ENCODE peak calls at places on chromosomes 3 and 15, in six cellular contexts. E is fibroblast of lung, N is GM23248, V is psoas muscle, P is HepG2, M is right cardiac atrium. Q is an unnamed sample.

GRCh38 chr3:42667523-42668402 is 14.3 kb downstream of the ZBTB47 start:
- DNase-seq in V (peak), P (no peak), M (peak), N (no peak), E (no peak), Q (peak)

GRCh38 chr3:61068084-61068483 is 183.2 kb downstream of the FHIT start:
- DNase-seq in N (no peak), M (no peak), P (no peak), V (no peak), E (no peak), Q (no peak)

GRCh38 chr15:52649686-52650085 is 29.5 kb downstream of the ATOSA start:
- DNase-seq in V (no peak), E (no peak), P (no peak), N (peak), M (no peak), Q (no peak)

GRCh38 chr15:69593981-69594966 is 141.7 kb downstream of the RPLP1 start:
- DNase-seq in P (peak), E (peak), V (peak), M (peak), N (peak), Q (no peak)

GRCh38 chr3:140994316-140994715 is 52.7 kb downstream of the SLC25A36 start:
- DNase-seq in M (no peak), V (no peak), P (no peak), E (peak), N (peak), Q (no peak)

GRCh38 chr3:115783938-115784738 is 160.8 kb downstream of the GAP43 start:
- DNase-seq in M (peak), P (peak), V (peak), N (peak), E (peak), Q (no peak)

GRCh38 chr3:143429628-143430514 is 310.3 kb downstream of the CHST2 start:
- DNase-seq in M (no peak), N (no peak), V (no peak), E (peak), P (no peak), Q (no peak)

GRCh38 chr3:101325393-101326134 is 5.2 kb upstream of the IMPG2 start:
- DNase-seq in P (no peak), E (no peak), N (no peak), V (no peak), M (no peak), Q (no peak)

GRCh38 chr15:99279290-99279689 is 28.0 kb downstream of the LRRC28 start:
- DNase-seq in N (no peak), V (no peak), P (no peak), M (no peak), E (no peak), Q (no peak)

GRCh38 chr3:7788881-7789280 is 712.7 kb upstream of the LMCD1 start:
- DNase-seq in P (no peak), N (no peak), E (peak), V (no peak), M (no peak), Q (no peak)

GRCh38 chr15:40941078-40941527 is 12.0 kb downstream of the DLL4 start:
- DNase-seq in M (no peak), E (no peak), V (no peak), N (no peak), P (no peak), Q (no peak)

GRCh38 chr3:55007971-55008370 is 80.1 kb upstream of the LRTM1 start:
- DNase-seq in M (no peak), P (no peak), V (no peak), N (no peak), E (no peak), Q (no peak)

GRCh38 chr3:71191031-71191482 is 392.5 kb downstream of the FOXP1 start:
- DNase-seq in M (no peak), E (no peak), N (no peak), V (no peak), P (peak), Q (no peak)

GRCh38 chr3:71195492-71195891 is 388.0 kb downstream of the FOXP1 start:
- DNase-seq in V (no peak), N (no peak), M (no peak), E (peak), P (peak), Q (no peak)

GRCh38 chr3:71189480-71189879 is 394.0 kb downstream of the FOXP1 start:
- DNase-seq in N (peak), V (no peak), M (no peak), E (peak), P (no peak), Q (no peak)

GRCh38 chr3:71197841-71198565 is 385.5 kb downstream of the FOXP1 start:
- DNase-seq in M (no peak), V (no peak), P (no peak), E (peak), N (no peak), Q (no peak)

GRCh38 chr3:71194785-71195184 is 388.7 kb downstream of the FOXP1 start:
- DNase-seq in E (no peak), M (no peak), N (no peak), P (no peak), V (no peak), Q (no peak)
- H3K27ac ChIP-seq in E (no peak), M (no peak), N (no peak), P (no peak), V (no peak), Q (no peak)

GRCh38 chr3:32577621-32578556 is 7.2 kb upstream of the DYNC1LI1 start:
- DNase-seq in N (peak), P (no peak), E (no peak), M (no peak), V (no peak), Q (no peak)
- H3K27ac ChIP-seq in N (peak), P (no peak), E (no peak), M (peak), V (no peak), Q (peak)

GRCh38 chr15:35944945-35945344 is 399.0 kb upstream of the DPH6 start:
- DNase-seq in E (no peak), M (no peak), N (no peak), P (no peak), V (no peak), Q (no peak)
- H3K27ac ChIP-seq in E (no peak), M (no peak), N (no peak), P (no peak), V (no peak), Q (no peak)

GRCh38 chr3:71803248-71803647 is 18.3 kb upstream of the PROK2 start:
- DNase-seq in V (no peak), N (no peak), M (no peak), P (no peak), E (no peak), Q (no peak)
- H3K27ac ChIP-seq in V (no peak), N (no peak), M (no peak), P (no peak), E (no peak), Q (no peak)

GRCh38 chr3:64717872-64718613 is 30.2 kb upstream of the ADAMTS9 start:
- DNase-seq in M (no peak), V (no peak), N (peak), P (no peak), E (no peak), Q (no peak)
- H3K27ac ChIP-seq in M (no peak), V (no peak), N (no peak), P (no peak), E (no peak), Q (no peak)